ENCODE peak calls at places on chromosome 13, in five cellular contexts. H, N, L, W and S are unnamed samples. For H3K27me3, the result is how much of the 10 kb centered on the place peaks cover.

GRCh38 chr13:40665754-40666057 is 735 bp downstream of the FOXO1 start:
- DNase-seq in H (no peak), W (peak), N (no peak), L (no peak), S (no peak)

GRCh38 chr13:40113644-40114304 is 458.3 kb downstream of the COG6 start:
- DNase-seq in W (no peak), L (no peak), N (no peak), H (peak), S (no peak)

GRCh38 chr13:24288870-24289269 is 20.5 kb upstream of the C1QTNF9 start:
- DNase-seq in L (no peak), H (no peak), N (no peak), W (no peak), S (no peak)

GRCh38 chr13:73938375-73939070 is 195.7 kb downstream of the KLF12 start:
- DNase-seq in L (no peak), W (no peak), H (peak), N (no peak), S (peak)

GRCh38 chr13:44971656-44972595 is 17.3 kb downstream of the NUFIP1 start:
- DNase-seq in H (no peak), N (no peak), W (no peak), L (no peak), S (no peak)

GRCh38 chr13:76157926-76158325 is 521.8 kb downstream of the LMO7 start:
- DNase-seq in L (no peak), W (no peak), H (no peak), N (no peak), S (no peak)

GRCh38 chr13:85586856-85587255 is 212.4 kb downstream of the SLITRK6 start:
- DNase-seq in W (no peak), N (no peak), L (no peak), H (no peak), S (no peak)

GRCh38 chr13:113926951-113927660 is 46.8 kb downstream of the C13orf46 start:
- DNase-seq in H (no peak), N (no peak), L (no peak), W (no peak), S (no peak)

GRCh38 chr13:32165791-32166190 is 134.2 kb downstream of the FRY start:
- DNase-seq in L (peak), W (no peak), H (no peak), N (no peak), S (peak)

GRCh38 chr13:59182241-59182640 is 981.5 kb downstream of the DIAPH3 start:
- DNase-seq in L (no peak), W (no peak), H (no peak), N (no peak), S (no peak)

GRCh38 chr13:30253830-30254229 is 53.5 kb downstream of the KATNAL1 start:
- DNase-seq in N (no peak), L (no peak), W (no peak), H (no peak), S (no peak)

GRCh38 chr13:79973533-79973963 is 367.4 kb downstream of the SPRY2 start:
- DNase-seq in W (no peak), N (no peak), H (no peak), L (peak), S (no peak)

GRCh38 chr13:23378009-23378632 is 55.4 kb downstream of the SACS start:
- DNase-seq in N (no peak), H (peak), L (peak), W (peak), S (peak)

GRCh38 chr13:69580255-69580654 is 527.4 kb upstream of the ATXN8OS start:
- DNase-seq in W (no peak), L (no peak), N (no peak), H (no peak), S (peak)

GRCh38 chr13:64529874-64530485 is 2700.2 kb downstream of the PCDH9 start:
- DNase-seq in W (no peak), L (no peak), H (peak), N (no peak), S (no peak)

DNA sequence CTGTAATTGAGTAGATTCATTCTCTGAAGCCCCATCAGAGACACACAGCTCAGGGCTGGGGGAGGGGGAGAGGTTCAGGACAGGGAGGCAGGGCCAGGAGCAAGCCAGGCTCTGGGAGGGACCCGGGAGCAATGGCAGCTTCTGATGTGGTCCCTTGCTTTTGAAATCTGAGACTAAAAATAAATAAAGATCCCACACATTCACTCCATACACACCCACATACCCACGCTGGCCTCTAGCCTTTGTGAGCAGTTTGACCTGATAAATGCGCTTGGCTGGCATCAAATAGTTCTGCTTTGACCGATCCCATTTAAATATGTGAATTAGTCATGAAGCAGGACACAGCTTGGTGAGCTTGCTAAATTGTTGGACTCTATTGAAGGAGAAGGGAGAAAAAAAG is 32.9 kb downstream of the GSX1 start:
- DNase-seq in N (no peak), L (no peak), W (no peak), H (no peak), S (no peak)
- H3K27me3 ChIP-seq in N (under half), L (half or more), W (under half), H (half or more), S (half or more)

GRCh38 chr13:100789968-100790367 is 115.4 kb upstream of the TMTC4 start:
- DNase-seq in L (no peak), W (no peak), H (no peak), N (no peak), S (no peak)
- H3K27me3 ChIP-seq in L (under half), W (under half), H (under half), N (under half), S (under half)

GRCh38 chr13:26926371-26926770 is 165.8 kb upstream of the GPR12 start:
- DNase-seq in L (no peak), N (no peak), W (no peak), H (no peak), S (no peak)
- H3K27me3 ChIP-seq in L (under half), N (under half), W (under half), H (under half), S (under half)

DNA sequence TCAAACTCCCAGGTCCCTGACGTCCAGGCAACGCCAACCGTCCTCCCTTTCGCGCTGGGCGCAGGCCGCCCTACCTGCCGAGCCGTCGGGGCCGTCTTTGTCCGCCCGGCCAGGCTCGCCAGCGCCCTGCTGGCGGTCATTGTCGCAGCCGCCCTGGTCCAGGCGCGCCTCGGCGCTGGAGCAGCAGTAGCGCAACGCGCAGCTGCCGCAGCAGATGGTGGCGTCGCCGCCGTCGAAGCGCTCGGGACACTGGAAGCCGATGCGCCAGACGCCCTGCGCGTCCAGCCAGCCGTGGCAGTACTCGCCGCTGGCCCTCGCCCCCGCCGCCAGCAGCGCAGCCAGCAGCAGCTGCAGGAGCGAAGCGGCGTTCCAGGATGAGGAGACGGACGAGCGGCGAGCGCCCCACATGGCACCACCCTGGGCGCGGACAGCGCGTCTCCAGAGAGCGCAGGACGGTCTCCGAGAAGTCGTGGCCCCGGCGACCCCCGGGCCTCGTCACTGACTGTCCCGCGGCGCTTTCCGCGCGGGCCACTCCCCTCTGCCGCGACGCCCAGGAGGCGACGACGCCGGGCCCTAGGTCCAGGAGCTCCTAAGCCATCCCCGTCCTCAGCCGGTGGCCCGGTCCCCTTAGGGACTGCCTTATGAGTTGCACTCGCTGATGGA is 1.1 kb downstream of the SHISA2 start:
- DNase-seq in W (no peak), L (no peak), H (peak), N (no peak), S (peak)
- H3K27me3 ChIP-seq in W (under half), L (half or more), H (under half), N (under half), S (half or more)

GRCh38 chr13:53238241-53238640 is 209.6 kb downstream of the OLFM4 start:
- DNase-seq in W (no peak), N (no peak), H (no peak), L (no peak), S (no peak)

GRCh38 chr13:53237696-53238095 is 209.1 kb downstream of the OLFM4 start:
- DNase-seq in N (no peak), H (no peak), L (no peak), W (no peak), S (no peak)

GRCh38 chr13:53242015-53242414 is 213.4 kb downstream of the OLFM4 start:
- DNase-seq in H (no peak), W (no peak), L (no peak), N (no peak), S (no peak)

GRCh38 chr13:53240316-53240715 is 211.7 kb downstream of the OLFM4 start:
- DNase-seq in W (no peak), L (no peak), N (no peak), H (no peak), S (no peak)
- H3K27me3 ChIP-seq in W (under half), L (under half), N (under half), H (under half), S (under half)

GRCh38 chr13:51201886-51202285 is 20.3 kb upstream of the FAM124A start:
- DNase-seq in L (no peak), H (no peak), W (no peak), N (no peak), S (no peak)
- H3K27me3 ChIP-seq in L (under half), H (under half), W (under half), N (under half), S (under half)

GRCh38 chr13:111412251-111412650 is 91.8 kb downstream of the TEX29 start:
- DNase-seq in W (no peak), H (no peak), L (no peak), N (no peak), S (no peak)

GRCh38 chr13:111413407-111414187 is 93.2 kb downstream of the TEX29 start:
- DNase-seq in L (no peak), W (no peak), N (no peak), H (no peak), S (no peak)

GRCh38 chr13:111410232-111411021 is 90.0 kb downstream of the TEX29 start:
- DNase-seq in W (no peak), H (no peak), N (no peak), L (no peak), S (no peak)

GRCh38 chr13:111409413-111409812 is 89.0 kb downstream of the TEX29 start:
- DNase-seq in L (no peak), N (no peak), H (no peak), W (no peak), S (no peak)

DNA sequence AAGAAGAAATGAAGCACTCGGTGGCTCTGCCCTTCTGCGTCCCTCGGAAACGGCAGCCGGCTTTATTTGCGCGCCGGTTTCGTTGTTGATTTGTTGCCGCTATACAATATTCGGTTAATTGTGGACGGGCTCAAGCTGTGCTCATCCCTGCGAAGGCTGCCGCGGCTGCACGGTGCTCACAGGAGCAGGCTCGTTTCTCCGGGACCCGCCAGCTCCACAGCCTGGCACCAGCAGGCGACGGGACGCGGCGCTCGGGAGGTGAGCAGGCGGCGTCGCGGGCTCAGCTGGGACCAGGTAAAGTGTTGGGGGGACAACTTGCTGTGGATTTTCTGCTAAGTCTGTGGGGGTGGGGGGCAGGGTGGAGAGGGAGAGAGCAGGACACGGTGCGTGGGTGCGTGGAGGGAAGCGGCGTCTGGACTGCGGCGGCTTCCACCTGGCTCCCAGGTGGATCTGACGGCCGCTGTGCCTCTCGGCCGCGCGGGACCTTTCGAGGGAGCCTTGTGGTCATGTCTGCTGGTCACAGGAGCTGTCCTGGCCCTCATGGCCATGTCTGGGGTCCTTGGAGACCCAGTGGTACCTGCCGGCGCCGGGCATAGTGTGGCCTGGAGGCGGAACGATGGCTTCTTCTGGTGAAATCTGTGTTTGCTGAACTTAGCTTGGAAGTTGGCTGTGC is 90.9 kb downstream of the TEX29 start:
- DNase-seq in W (no peak), N (no peak), L (no peak), H (no peak), S (no peak)
- H3K27me3 ChIP-seq in W (under half), N (under half), L (under half), H (under half), S (under half)

DNA sequence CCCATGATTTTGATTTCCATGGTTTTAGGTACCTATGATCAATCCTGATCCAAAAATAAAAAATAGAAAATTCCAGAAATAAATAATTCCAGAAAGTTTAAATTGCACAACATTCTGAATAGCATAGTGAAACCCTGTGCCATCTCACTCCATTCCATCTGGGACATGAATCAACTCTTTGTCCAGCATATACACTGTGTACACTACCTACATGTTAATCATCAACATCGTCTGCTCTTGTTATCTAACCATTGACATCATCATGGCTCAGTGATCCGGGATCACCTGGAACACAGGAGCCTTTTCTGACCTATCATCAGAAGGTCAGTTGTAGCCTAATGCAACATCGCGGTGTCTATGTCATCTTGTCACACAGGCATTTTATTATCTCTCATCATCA is 75.6 kb downstream of the MYO16 start:
- DNase-seq in N (no peak), H (no peak), L (no peak), W (no peak), S (no peak)
- H3K27me3 ChIP-seq in N (under half), H (under half), L (under half), W (under half), S (under half)

DNA sequence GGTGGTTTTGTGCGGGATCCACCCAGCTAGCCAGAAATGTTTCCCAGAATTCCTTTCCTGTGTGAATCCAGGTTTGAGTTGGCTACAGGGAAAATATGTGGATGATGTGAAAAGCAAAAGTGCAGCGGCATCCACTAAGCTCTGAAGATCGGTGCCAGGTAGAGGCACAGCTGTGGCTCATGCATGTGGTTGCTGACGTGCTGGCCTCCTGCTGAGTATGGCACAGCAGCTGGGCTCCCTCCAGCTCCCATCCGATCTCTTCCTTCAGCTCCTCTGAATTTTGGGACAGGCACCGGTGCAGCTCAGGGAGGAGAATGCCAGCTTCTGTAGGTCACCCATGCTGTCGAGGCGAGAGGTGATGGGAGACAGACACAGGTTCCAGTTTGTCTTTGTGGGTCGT is 84.0 kb upstream of the GSX1 start:
- DNase-seq in N (no peak), L (peak), H (no peak), W (no peak), S (no peak)
- H3K27me3 ChIP-seq in N (under half), L (under half), H (under half), W (under half), S (under half)

GRCh38 chr13:91845612-91846011 is 447.2 kb downstream of the GPC5 start:
- DNase-seq in W (no peak), N (no peak), L (no peak), H (no peak), S (no peak)
- H3K27me3 ChIP-seq in W (under half), N (under half), L (under half), H (under half), S (under half)